ENCODE peak calls at places on chromosomes 11 and 22, in four cellular contexts. O is A549, I is GM12878, M is K562. C is an unnamed sample.

GRCh38 chr11:15800121-15800800 is 556.1 kb downstream of the SOX6 start:
- DNase-seq in I (no peak), O (no peak), M (no peak), C (no peak)

GRCh38 chr11:96331556-96332168 is 11.3 kb downstream of the MAML2 start:
- DNase-seq in O (no peak), M (no peak), I (no peak), C (no peak)

GRCh38 chr11:64750361-64751054 is 6.6 kb upstream of the RASGRP2 start:
- DNase-seq in I (no peak), M (no peak), O (no peak), C (no peak)

GRCh38 chr22:44089717-44090570 is 65.8 kb downstream of the PARVB start:
- DNase-seq in O (no peak), I (no peak), M (no peak), C (no peak)

GRCh38 chr11:122663764-122664163 is 8.2 kb downstream of the UBASH3B start:
- DNase-seq in M (no peak), I (no peak), O (no peak), C (no peak)

GRCh38 chr11:125315088-125315740 is 150.7 kb downstream of the PKNOX2 start:
- DNase-seq in O (no peak), I (no peak), M (no peak), C (no peak)

GRCh38 chr22:19063581-19064353 is 58.4 kb downstream of the DGCR2 start:
- DNase-seq in O (no peak), I (no peak), M (no peak), C (no peak)

GRCh38 chr11:83275888-83276641 is 10.1 kb downstream of the CCDC90B start:
- DNase-seq in O (no peak), M (no peak), I (no peak), C (no peak)

GRCh38 chr22:50627452-50627913 is 469 bp downstream of the ARSA start:
- DNase-seq in I (no peak), M (no peak), O (no peak), C (peak; percentile 15)

GRCh38 chr11:124863137-124863825 is 2.0 kb upstream of the ROBO3 start:
- DNase-seq in O (no peak), I (no peak), M (no peak), C (peak; percentile 20)

GRCh38 chr11:35077709-35078695 is 61.0 kb upstream of the CD44 start:
- DNase-seq in M (no peak), I (peak; percentile 88), O (peak; percentile 39), C (no peak)

GRCh38 chr22:44964722-44965078 is 45.1 kb downstream of the PHF21B start:
- DNase-seq in O (no peak), I (no peak), M (no peak), C (no peak)

GRCh38 chr11:45597116-45597515 is 68.3 kb downstream of the CHST1 start:
- DNase-seq in O (no peak), M (no peak), I (no peak), C (no peak)

GRCh38 chr11:116840224-116840745 is 2.9 kb upstream of the APOA1 start:
- DNase-seq in O (no peak), I (no peak), M (no peak), C (peak; percentile 47)

GRCh38 chr11:20448838-20449237 is 61.3 kb downstream of the PRMT3 start:
- DNase-seq in M (no peak), O (no peak), I (no peak), C (no peak)

GRCh38 chr11:106088896-106089295 is 11.4 kb downstream of the AASDHPPT start:
- DNase-seq in O (no peak), I (no peak), M (no peak), C (no peak)

GRCh38 chr11:28760676-28761390 is 652.6 kb downstream of the METTL15 start:
- DNase-seq in I (no peak), M (no peak), O (no peak), C (no peak)

GRCh38 chr11:73969991-73970800 is 12.4 kb downstream of the UCP2 start:
- DNase-seq in M (peak; percentile 44), I (no peak), O (no peak), C (no peak)

GRCh38 chr11:45238724-45239123 is 47.4 kb downstream of the SYT13 start:
- DNase-seq in O (peak; percentile 33), I (no peak), M (no peak), C (no peak)

GRCh38 chr22:47132428-47132825 is 370.0 kb downstream of the TBC1D22A start:
- DNase-seq in I (no peak), O (no peak), M (no peak), C (no peak)

GRCh38 chr11:32839308-32839707 is 9.6 kb downstream of the PRRG4 start:
- DNase-seq in M (no peak), I (no peak), O (no peak), C (no peak)

GRCh38 chr11:76599041-76600013 is 71.2 kb downstream of the LRRC32 start:
- DNase-seq in M (no peak), I (no peak), O (no peak), C (no peak)

GRCh38 chr22:17492247-17492646 is 71.1 kb upstream of the SLC25A18 start:
- DNase-seq in I (no peak), M (no peak), O (no peak), C (no peak)

GRCh38 chr11:72039108-72039850 is 40.6 kb downstream of the IL18BP start:
- DNase-seq in I (no peak), M (no peak), O (no peak), C (no peak)

GRCh38 chr11:30724274-30724673 is 138.1 kb upstream of the MPPED2 start:
- DNase-seq in I (no peak), M (no peak), O (no peak), C (no peak)

GRCh38 chr11:44309483-44310197 is at the start of gene ALX4:
- DNase-seq in O (no peak), M (peak; percentile 79), I (no peak), C (no peak)

GRCh38 chr11:831132-831864 is 1.5 kb upstream of the CD151 start:
- DNase-seq in M (no peak), I (no peak), O (no peak), C (no peak)

GRCh38 chr11:19345848-19346681 is 105.3 kb upstream of the E2F8 start:
- DNase-seq in O (peak; percentile 21), I (no peak), M (no peak), C (no peak)

GRCh38 chr11:95688501-95689222 is 100.9 kb downstream of the FAM76B start:
- DNase-seq in O (no peak), I (no peak), M (no peak), C (no peak)

GRCh38 chr11:76783294-76783900 is at the start of gene TSKU:
- DNase-seq in O (no peak), M (peak; percentile 45), I (no peak), C (no peak)

GRCh38 chr11:113664981-113665710 is 41.0 kb downstream of the TMPRSS5 start:
- DNase-seq in I (no peak), M (peak; percentile 92), O (no peak), C (peak; percentile 63)

GRCh38 chr11:70397983-70398833 is at the start of gene CTTN:
- DNase-seq in I (peak; percentile 24), M (peak; percentile 90), O (peak; percentile 92), C (peak; percentile 79)

DNA sequence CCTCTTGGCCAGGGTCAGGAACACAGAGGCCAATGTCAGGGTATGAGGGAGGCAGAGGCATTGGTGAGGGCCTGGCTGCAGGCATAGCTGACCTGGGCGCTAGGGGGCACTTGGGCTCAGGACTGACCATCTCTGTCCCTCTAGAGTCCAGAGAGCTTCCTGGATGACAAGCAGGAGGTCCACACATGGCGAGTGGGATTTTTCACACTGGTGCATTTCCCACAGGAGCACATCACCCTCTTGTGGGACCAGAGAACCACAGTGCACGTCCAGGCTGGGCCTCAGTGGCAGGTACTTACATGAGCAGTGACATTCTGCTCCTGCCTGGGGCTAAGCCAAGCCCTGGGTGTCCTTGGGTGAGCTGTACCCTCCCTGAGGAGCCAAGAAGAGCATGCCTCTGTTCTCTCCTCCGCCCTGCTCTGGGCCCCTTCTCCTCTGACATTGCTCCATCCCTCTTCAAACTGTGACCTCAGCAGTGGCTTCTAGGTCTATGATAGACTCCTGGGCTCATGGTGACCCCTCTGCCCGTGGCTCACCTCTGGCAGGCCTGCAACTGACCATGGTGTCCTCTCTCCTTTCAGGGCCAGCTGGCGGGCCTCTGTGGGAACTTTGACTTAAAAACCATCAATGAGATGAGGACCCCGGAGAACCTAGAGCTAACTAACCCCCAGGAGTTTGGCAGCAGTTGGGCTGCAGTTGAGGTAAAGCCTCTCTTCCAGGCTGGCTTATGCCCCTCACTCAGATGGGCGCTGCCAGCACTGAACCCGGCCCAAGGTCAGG is 46.6 kb downstream of the OTOG start:
- DNase-seq in I (no peak), O (no peak), M (no peak), C (no peak)
- TF ChIP-seq POLR2AphosphoS2 in I (no peak), O (no peak), M (no peak), C (no peak)

DNA sequence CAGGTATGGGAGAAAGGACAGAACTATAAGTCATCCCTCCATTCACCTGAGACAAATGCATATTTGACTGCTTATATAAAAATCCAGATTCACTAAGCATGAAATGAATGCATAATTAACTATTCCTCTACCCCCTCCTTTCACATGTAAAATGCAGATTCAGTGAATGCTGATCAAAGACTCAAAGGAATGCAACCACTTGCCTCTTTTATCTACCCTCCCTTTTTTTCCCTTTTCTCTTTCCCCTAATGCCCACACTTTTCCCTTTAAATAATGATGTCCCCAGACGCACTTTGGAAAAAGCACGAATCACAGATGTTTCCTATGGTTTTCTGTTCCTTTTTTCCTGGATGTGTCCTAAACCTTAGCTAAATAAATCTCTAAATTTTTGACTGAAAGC is 4.5 kb upstream of the PLAAT4 start:
- DNase-seq in O (no peak), I (no peak), M (no peak), C (no peak)
- H3K27ac ChIP-seq in O (peak overlapping the region; percentile 81), I (no peak overlapping the region), M (peak overlapping the region; percentile 76), C (no peak overlapping the region)

GRCh38 chr11:91792779-91793262 is 431.8 kb upstream of the FAT3 start:
- DNase-seq in M (peak; percentile 86), O (no peak), I (no peak), C (no peak)

GRCh38 chr11:91790873-91791468 is 433.6 kb upstream of the FAT3 start:
- DNase-seq in I (no peak), M (peak; percentile 56), O (no peak), C (no peak)

GRCh38 chr11:91794146-91794545 is 430.5 kb upstream of the FAT3 start:
- DNase-seq in I (no peak), M (peak; percentile 49), O (no peak), C (no peak)

GRCh38 chr11:91790346-91790745 is 434.3 kb upstream of the FAT3 start:
- DNase-seq in O (no peak), M (no peak), I (no peak), C (no peak)

GRCh38 chr11:91788764-91789163 is 435.9 kb upstream of the FAT3 start:
- DNase-seq in M (peak; percentile 40), I (no peak), O (no peak), C (no peak)
- TF ChIP-seq POLR2AphosphoS2 in M (no peak), I (no peak), O (no peak), C (no peak)

GRCh38 chr22:37930952-37931440 is 22.4 kb downstream of the C22orf23 start:
- DNase-seq in O (no peak), M (no peak), I (no peak), C (no peak)
- H3K27ac ChIP-seq in O (no peak overlapping the region), M (no peak overlapping the region), I (no peak overlapping the region), C (no peak overlapping the region)

C was measured in HepG2.